ENCODE peak calls at places on chromosome 5, in nine cellular contexts. S is PC-3, F is pancreas, A is ovary, W is transverse colon, V is stomach, M is neural progenitor cell, C is psoas muscle, T is fibroblast of lung. D is an unnamed sample.

GRCh38 chr5:10481241-10481932 is 39.7 kb downstream of the ROPN1L start:
- DNase-seq in M (peak; percentile 32), W (peak; percentile 20), C (no peak), A (no peak), F (no peak), T (no peak), V (no peak), S (peak; percentile 25), D (no peak)

GRCh38 chr5:15500326-15500958 is 462 bp downstream of the FBXL7 start:
- DNase-seq in S (no peak), W (peak; percentile 20), M (peak; percentile 68), A (peak; percentile 72), V (peak; percentile 26), C (peak; percentile 78), F (no peak), T (peak; percentile 50), D (peak; percentile 84)

GRCh38 chr5:53350991-53351770 is 129.2 kb upstream of the FST start:
- DNase-seq in T (no peak), S (peak; percentile 67), A (no peak), F (no peak), C (no peak), M (no peak), W (no peak), V (no peak), D (no peak)

GRCh38 chr5:135422419-135422818 is 23.4 kb upstream of the MACROH2A1 start:
- DNase-seq in A (no peak), C (no peak), T (no peak), S (no peak), V (no peak), W (no peak), M (no peak), F (no peak), D (no peak)

GRCh38 chr5:22504411-22504810 is 348.7 kb downstream of the CDH12 start:
- DNase-seq in A (no peak), V (no peak), W (no peak), M (no peak), T (no peak), F (no peak), S (no peak), C (no peak), D (no peak)

GRCh38 chr5:54732108-54732507 is 214.5 kb downstream of the SNX18 start:
- DNase-seq in F (no peak), S (no peak), M (no peak), C (no peak), V (no peak), T (no peak), A (no peak), W (no peak), D (no peak)

GRCh38 chr5:1799110-1799601 is 481 bp downstream of the MRPL36 start:
- DNase-seq in S (no peak), C (no peak), T (peak; percentile 35), F (no peak), M (peak; percentile 63), W (peak; percentile 15), V (no peak), A (peak; percentile 64), D (no peak)

GRCh38 chr5:123203105-123203794 is 114.2 kb downstream of the PRDM6 start:
- DNase-seq in A (no peak), F (no peak), C (no peak), T (peak; percentile 85), V (no peak), W (no peak), M (no peak), S (no peak), D (no peak)

GRCh38 chr5:1950708-1951103 is 68.0 kb upstream of the IRX4 start:
- DNase-seq in F (no peak), S (no peak), M (no peak), A (no peak), W (no peak), T (no peak), C (no peak), V (no peak), D (no peak)

GRCh38 chr5:6692906-6693305 is 20.3 kb upstream of the TENT4A start:
- DNase-seq in V (no peak), C (no peak), M (no peak), S (no peak), T (no peak), A (no peak), W (no peak), F (no peak), D (no peak)
- TF ChIP-seq CTCF in V (no peak), C (no peak), M (no peak), S (no peak), T (no peak), A (no peak), W (no peak), F (no peak), D (no peak)

GRCh38 chr5:36879274-36880033 is 2.9 kb downstream of the NIPBL start:
- DNase-seq in W (no peak), S (no peak), C (no peak), M (no peak), A (no peak), F (no peak), T (no peak), V (no peak), D (no peak)
- H3K4me1 ChIP-seq in W (peaks cover 69% of the 10 kb centered on the region), S (peaks cover 31% of the 10 kb centered on the region), C (peaks cover 56% of the 10 kb centered on the region), M (peaks cover 22% of the 10 kb centered on the region), A (peaks cover 3% of the 10 kb centered on the region), F (peaks cover 53% of the 10 kb centered on the region), T (peaks cover 2% of the 10 kb centered on the region), V (peaks cover 13% of the 10 kb centered on the region), D (peaks cover 64% of the 10 kb centered on the region)

DNA sequence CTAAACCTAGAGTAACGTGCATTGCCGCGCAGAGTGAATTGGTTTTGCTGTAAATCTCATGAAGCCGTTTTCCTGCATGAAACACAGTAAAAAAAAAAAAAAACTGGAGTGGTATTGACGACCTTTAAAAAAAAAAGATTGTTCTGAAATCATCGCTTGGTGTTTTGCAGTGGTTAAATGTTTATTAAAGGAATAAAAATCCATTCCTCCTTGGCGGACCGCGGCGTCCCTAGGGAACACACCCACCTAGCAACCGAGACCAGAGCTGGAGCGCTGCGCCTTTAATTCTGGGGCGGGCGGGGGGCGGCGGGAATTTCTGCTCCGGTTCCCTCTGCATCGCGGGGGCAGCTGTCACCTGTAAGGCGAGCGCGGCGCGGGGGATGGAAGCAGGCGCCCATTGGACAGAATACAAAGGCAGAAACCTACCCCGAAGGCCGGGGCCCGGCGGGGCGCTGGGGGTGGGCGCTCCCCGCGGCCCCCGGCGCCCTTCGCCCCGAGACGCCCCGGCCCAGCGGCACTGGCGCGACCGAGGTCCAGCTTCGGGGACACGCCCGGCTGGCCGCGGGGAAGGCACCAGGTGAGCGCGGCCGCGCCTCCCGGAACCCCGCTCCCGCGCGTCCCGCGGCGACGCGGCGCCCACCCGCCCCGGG is at the start of gene SOWAHA:
- DNase-seq in V (peak; percentile 59), A (peak; percentile 34), S (no peak), T (peak; percentile 25), M (peak; percentile 62), W (peak; percentile 60), F (peak; percentile 52), C (no peak), D (no peak)
- H3K27me3 ChIP-seq in V (peaks cover 51% of the 10 kb centered on the region), A (no peaks in the 10 kb centered on the region), S (no peaks in the 10 kb centered on the region), T (peaks cover 28% of the 10 kb centered on the region), M (peaks cover 100% of the 10 kb centered on the region), W (peaks cover 53% of the 10 kb centered on the region), F (no peaks in the 10 kb centered on the region), C (peaks cover 60% of the 10 kb centered on the region), D (peaks cover 29% of the 10 kb centered on the region)

GRCh38 chr5:169826618-169827017 is 153.7 kb downstream of the INSYN2B start:
- DNase-seq in F (no peak), A (no peak), M (no peak), T (no peak), W (no peak), C (no peak), S (peak; percentile 33), V (no peak), D (no peak)
- TF ChIP-seq CTCF in F (no peak), A (no peak), M (peak; percentile 22), T (peak; percentile 23), W (no peak), C (no peak), S (peak; percentile 58), V (no peak), D (no peak)

GRCh38 chr5:40552981-40553380 is 126.7 kb upstream of the PTGER4 start:
- DNase-seq in V (no peak), A (no peak), M (no peak), T (no peak), W (no peak), S (peak; percentile 15), F (no peak), C (no peak), D (no peak)
- H3K4me1 ChIP-seq in V (no peaks in the 10 kb centered on the region), A (no peaks in the 10 kb centered on the region), M (peaks cover 5% of the 10 kb centered on the region), T (peaks cover 5% of the 10 kb centered on the region), W (peaks cover 14% of the 10 kb centered on the region), S (peaks cover 41% of the 10 kb centered on the region), F (no peaks in the 10 kb centered on the region), C (no peaks in the 10 kb centered on the region), D (peaks cover 15% of the 10 kb centered on the region)

DNA sequence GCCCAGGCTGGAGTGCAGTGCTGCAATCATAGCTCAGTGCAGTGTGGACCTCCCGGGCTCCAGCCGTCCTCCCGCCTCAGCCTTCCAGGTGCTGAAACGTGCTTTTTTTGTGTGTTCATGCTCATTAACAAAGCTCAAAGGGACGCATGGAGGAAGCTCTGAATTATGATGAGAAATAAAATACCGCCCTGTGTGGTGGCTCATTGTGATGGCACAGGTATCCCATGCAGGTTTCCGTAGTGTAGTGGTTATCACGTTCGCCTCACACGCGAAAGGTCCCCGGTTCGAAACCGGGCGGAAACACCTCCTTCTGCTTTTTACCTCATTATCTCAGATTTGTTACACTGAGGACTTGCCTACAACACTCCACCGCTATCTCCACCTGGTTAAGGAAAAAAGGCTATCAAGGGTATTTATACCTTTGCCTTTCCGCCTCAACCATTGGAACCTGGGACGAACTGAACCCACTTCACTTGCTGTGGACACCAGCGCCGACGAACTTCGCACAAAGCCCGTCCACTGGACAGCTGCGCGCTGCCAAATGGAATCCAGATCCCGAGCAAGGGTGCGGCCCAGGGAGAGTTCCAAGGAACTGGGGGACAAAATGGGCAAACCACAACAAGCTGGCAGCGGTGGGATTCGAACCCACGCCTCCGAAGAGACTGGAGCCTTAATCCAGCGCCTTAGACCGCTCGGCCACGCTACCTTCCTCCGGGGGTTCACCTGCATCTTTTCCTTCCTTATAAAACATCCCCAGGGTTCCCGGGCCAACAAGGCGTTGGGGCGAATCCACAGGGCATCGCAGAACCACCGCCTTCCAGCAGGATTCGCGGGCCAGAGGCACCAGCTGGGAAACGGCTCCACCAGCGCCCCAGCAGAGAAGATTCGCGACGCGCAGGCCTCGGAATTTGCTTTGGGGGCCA is 26.3 kb downstream of the OR2V2 start:
- DNase-seq in T (no peak), M (peak; percentile 59), W (no peak), F (no peak), V (no peak), S (peak; percentile 80), C (peak; percentile 37), A (no peak), D (no peak)
- H3K27me3 ChIP-seq in T (no peaks in the 10 kb centered on the region), M (peaks cover 90% of the 10 kb centered on the region), W (peaks cover 82% of the 10 kb centered on the region), F (peaks cover 9% of the 10 kb centered on the region), V (peaks cover 84% of the 10 kb centered on the region), S (no peaks in the 10 kb centered on the region), C (peaks cover 81% of the 10 kb centered on the region), A (peaks cover 6% of the 10 kb centered on the region), D (peaks cover 59% of the 10 kb centered on the region)

DNA sequence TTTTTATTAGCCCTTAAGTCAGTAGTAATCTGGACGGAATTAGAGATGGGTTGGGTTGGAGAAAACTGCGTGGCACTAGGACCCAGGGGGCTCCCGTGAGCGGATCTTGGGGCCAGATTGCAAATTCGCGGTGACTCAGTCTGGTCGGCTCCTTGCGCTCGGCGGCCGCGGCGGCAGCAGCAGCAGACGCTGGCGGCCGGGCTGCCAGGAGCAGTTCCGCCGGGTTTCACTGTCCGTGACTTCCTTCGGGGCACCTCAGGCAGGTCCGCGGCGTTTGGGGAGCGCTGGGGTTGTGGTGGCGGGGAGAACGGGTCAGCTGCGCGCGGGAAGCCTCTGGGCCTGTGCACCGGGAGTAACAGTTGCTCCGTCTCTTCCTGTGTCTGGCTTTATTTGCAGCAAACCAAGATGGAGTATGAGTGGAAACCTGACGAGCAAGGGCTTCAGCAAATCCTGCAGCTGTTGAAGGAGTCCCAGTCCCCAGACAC is 31.6 kb downstream of the TNPO1 start:
- DNase-seq in C (peak; percentile 95), V (peak; percentile 90), M (peak; percentile 91), A (peak; percentile 85), W (peak; percentile 93), F (peak; percentile 91), T (peak; percentile 93), S (peak; percentile 82), D (peak; percentile 91)
- TF ChIP-seq CTCF in C (peak; percentile 25), V (no peak), M (no peak), A (no peak), W (peak; percentile 39), F (no peak), T (no peak), S (no peak), D (no peak)